ENCODE peak calls at places on chromosome 21, in eight cellular contexts. One of them, this sample, is unnamed.

GRCh38 chr21:42233067-42233981 is 14.4 kb downstream of the ABCG1 start:
- DNase-seq in choroid plexus epithelial cell: peak; percentile 59
- DNase-seq in lower leg skin: peak; percentile 87
- DNase-seq in NB4: peak; percentile 75
- DNase-seq in ovary: no peak
- DNase-seq in cardiac muscle cell: peak; percentile 81
- DNase-seq in mammary epithelial cell: no peak
- DNase-seq in HFFc6: no peak
- DNase-seq in this sample: peak; percentile 72

GRCh38 chr21:32597205-32597604 is 11.9 kb upstream of the TCP10L start:
- DNase-seq in choroid plexus epithelial cell: peak; percentile 74
- DNase-seq in lower leg skin: no peak
- DNase-seq in NB4: no peak
- DNase-seq in ovary: no peak
- DNase-seq in cardiac muscle cell: peak; percentile 70
- DNase-seq in mammary epithelial cell: peak; percentile 97
- DNase-seq in HFFc6: peak; percentile 93
- DNase-seq in this sample: no peak

GRCh38 chr21:42238185-42238934 is 19.4 kb downstream of the ABCG1 start:
- DNase-seq in choroid plexus epithelial cell: no peak
- DNase-seq in lower leg skin: no peak
- DNase-seq in NB4: no peak
- DNase-seq in ovary: no peak
- DNase-seq in cardiac muscle cell: no peak
- DNase-seq in mammary epithelial cell: no peak
- DNase-seq in HFFc6: no peak
- DNase-seq in this sample: no peak

GRCh38 chr21:45506241-45506817 is 35.9 kb downstream of the SLC19A1 start:
- DNase-seq in choroid plexus epithelial cell: no peak
- DNase-seq in lower leg skin: no peak
- DNase-seq in NB4: no peak
- DNase-seq in ovary: peak; percentile 21
- DNase-seq in cardiac muscle cell: no peak
- DNase-seq in mammary epithelial cell: no peak
- DNase-seq in HFFc6: no peak
- DNase-seq in this sample: no peak

GRCh38 chr21:37582613-37583012 is 216.0 kb downstream of the DYRK1A start:
- DNase-seq in choroid plexus epithelial cell: peak; percentile 89
- DNase-seq in lower leg skin: no peak
- DNase-seq in NB4: peak; percentile 65
- DNase-seq in ovary: peak; percentile 36
- DNase-seq in cardiac muscle cell: peak; percentile 84
- DNase-seq in mammary epithelial cell: peak; percentile 32
- DNase-seq in HFFc6: peak; percentile 63
- DNase-seq in this sample: no peak

GRCh38 chr21:42231761-42232160 is 12.8 kb downstream of the ABCG1 start:
- DNase-seq in choroid plexus epithelial cell: no peak
- DNase-seq in lower leg skin: no peak
- DNase-seq in NB4: no peak
- DNase-seq in ovary: no peak
- DNase-seq in cardiac muscle cell: no peak
- DNase-seq in mammary epithelial cell: no peak
- DNase-seq in HFFc6: no peak
- DNase-seq in this sample: no peak

GRCh38 chr21:14876464-14876863 is 188.3 kb downstream of the NRIP1 start:
- DNase-seq in choroid plexus epithelial cell: no peak
- DNase-seq in lower leg skin: no peak
- DNase-seq in NB4: no peak
- DNase-seq in ovary: no peak
- DNase-seq in cardiac muscle cell: no peak
- DNase-seq in mammary epithelial cell: no peak
- DNase-seq in HFFc6: no peak
- DNase-seq in this sample: no peak

GRCh38 chr21:19010996-19011395 is 607.4 kb upstream of the TMPRSS15 start:
- DNase-seq in choroid plexus epithelial cell: no peak
- DNase-seq in lower leg skin: no peak
- DNase-seq in NB4: no peak
- DNase-seq in ovary: no peak
- DNase-seq in cardiac muscle cell: no peak
- DNase-seq in mammary epithelial cell: no peak
- DNase-seq in HFFc6: no peak
- DNase-seq in this sample: no peak

GRCh38 chr21:41121785-41122415 is 46.1 kb upstream of the BACE2 start:
- DNase-seq in choroid plexus epithelial cell: peak; percentile 66
- DNase-seq in lower leg skin: peak; percentile 84
- DNase-seq in NB4: peak; percentile 72
- DNase-seq in ovary: peak; percentile 64
- DNase-seq in cardiac muscle cell: peak; percentile 86
- DNase-seq in mammary epithelial cell: peak; percentile 70
- DNase-seq in HFFc6: peak; percentile 44
- DNase-seq in this sample: peak; percentile 63
- TF ChIP-seq CTCF in choroid plexus epithelial cell: peak; percentile 76
- TF ChIP-seq CTCF in lower leg skin: no peak
- TF ChIP-seq CTCF in NB4: peak; percentile 86
- TF ChIP-seq CTCF in ovary: peak; percentile 30
- TF ChIP-seq CTCF in cardiac muscle cell: peak; percentile 99
- TF ChIP-seq CTCF in mammary epithelial cell: peak; percentile 98
- TF ChIP-seq CTCF in HFFc6: peak; percentile 82
- TF ChIP-seq CTCF in this sample: peak; percentile 71

GRCh38 chr21:44303490-44303981 is 3.7 kb downstream of the PFKL start:
- DNase-seq in choroid plexus epithelial cell: no peak
- DNase-seq in lower leg skin: no peak
- DNase-seq in NB4: no peak
- DNase-seq in ovary: no peak
- DNase-seq in cardiac muscle cell: no peak
- DNase-seq in mammary epithelial cell: no peak
- DNase-seq in HFFc6: no peak
- DNase-seq in this sample: peak; percentile 80
- TF ChIP-seq CTCF in choroid plexus epithelial cell: no peak
- TF ChIP-seq CTCF in lower leg skin: no peak
- TF ChIP-seq CTCF in NB4: no peak
- TF ChIP-seq CTCF in ovary: no peak
- TF ChIP-seq CTCF in cardiac muscle cell: no peak
- TF ChIP-seq CTCF in mammary epithelial cell: no peak
- TF ChIP-seq CTCF in HFFc6: no peak
- TF ChIP-seq CTCF in this sample: no peak

GRCh38 chr21:29499734-29500343 is 201.1 kb downstream of the BACH1 start:
- DNase-seq in choroid plexus epithelial cell: peak; percentile 75
- DNase-seq in lower leg skin: no peak
- DNase-seq in NB4: peak; percentile 62
- DNase-seq in ovary: no peak
- DNase-seq in cardiac muscle cell: peak; percentile 57
- DNase-seq in mammary epithelial cell: peak; percentile 51
- DNase-seq in HFFc6: peak; percentile 39
- DNase-seq in this sample: no peak
- TF ChIP-seq CTCF in choroid plexus epithelial cell: peak; percentile 76
- TF ChIP-seq CTCF in lower leg skin: no peak
- TF ChIP-seq CTCF in NB4: peak; percentile 58
- TF ChIP-seq CTCF in ovary: no peak
- TF ChIP-seq CTCF in cardiac muscle cell: peak; percentile 60
- TF ChIP-seq CTCF in mammary epithelial cell: peak; percentile 67
- TF ChIP-seq CTCF in HFFc6: peak; percentile 88
- TF ChIP-seq CTCF in this sample: peak; percentile 47

GRCh38 chr21:36429672-36430546 is 44.7 kb downstream of the CHAF1B start:
- DNase-seq in choroid plexus epithelial cell: peak; percentile 99
- DNase-seq in lower leg skin: peak; percentile 86
- DNase-seq in NB4: peak; percentile 91
- DNase-seq in ovary: peak; percentile 81
- DNase-seq in cardiac muscle cell: peak; percentile 97
- DNase-seq in mammary epithelial cell: peak; percentile 100
- DNase-seq in HFFc6: peak; percentile 99
- DNase-seq in this sample: peak; percentile 59
- TF ChIP-seq CTCF in choroid plexus epithelial cell: peak; percentile 18
- TF ChIP-seq CTCF in lower leg skin: no peak
- TF ChIP-seq CTCF in NB4: no peak
- TF ChIP-seq CTCF in ovary: peak; percentile 47
- TF ChIP-seq CTCF in cardiac muscle cell: peak; percentile 19
- TF ChIP-seq CTCF in mammary epithelial cell: peak; percentile 22
- TF ChIP-seq CTCF in HFFc6: peak; percentile 59
- TF ChIP-seq CTCF in this sample: no peak

GRCh38 chr21:39088831-39089380 is 94.3 kb downstream of the PSMG1 start:
- DNase-seq in choroid plexus epithelial cell: peak; percentile 62
- DNase-seq in lower leg skin: no peak
- DNase-seq in NB4: no peak
- DNase-seq in ovary: no peak
- DNase-seq in cardiac muscle cell: peak; percentile 52
- DNase-seq in mammary epithelial cell: peak; percentile 61
- DNase-seq in HFFc6: peak; percentile 68
- DNase-seq in this sample: no peak
- TF ChIP-seq CTCF in choroid plexus epithelial cell: peak; percentile 21
- TF ChIP-seq CTCF in lower leg skin: no peak
- TF ChIP-seq CTCF in NB4: no peak
- TF ChIP-seq CTCF in ovary: no peak
- TF ChIP-seq CTCF in cardiac muscle cell: peak; percentile 11
- TF ChIP-seq CTCF in mammary epithelial cell: peak; percentile 4
- TF ChIP-seq CTCF in HFFc6: peak; percentile 38
- TF ChIP-seq CTCF in this sample: no peak